ENCODE peak calls at places on chromosomes 2 and 18, in eight cellular contexts. U is SK-N-SH; N is right cardiac atrium; J is mammary epithelial cell; H is tibial artery; G is lung; F is naive thymus-derived CD4-positive, alpha-beta T cell; K is A549. P is an unnamed sample.

GRCh38 chr18:41389936-41390667 is 564.9 kb upstream of the PIK3C3 start:
- DNase-seq in J (no peak), H (no peak), G (no peak), F (no peak), N (no peak), K (no peak), U (no peak), P (no peak)

GRCh38 chr2:224776795-224777562 is 60.8 kb upstream of the CCDC195 start:
- DNase-seq in F (no peak), J (no peak), K (no peak), H (no peak), N (no peak), U (no peak), G (no peak), P (no peak)

GRCh38 chr2:180146541-180146940 is 139.4 kb upstream of the CWC22 start:
- DNase-seq in K (no peak), N (no peak), H (no peak), U (no peak), G (no peak), J (no peak), F (no peak), P (no peak)

GRCh38 chr2:191869178-191869577 is 22.3 kb upstream of the CAVIN2 start:
- DNase-seq in F (no peak), G (no peak), K (no peak), J (no peak), U (no peak), N (peak), H (no peak), P (no peak)

GRCh38 chr18:12336251-12336650 is 28.2 kb downstream of the TUBB6 start:
- DNase-seq in F (no peak), J (peak), U (no peak), K (no peak), N (no peak), H (no peak), G (no peak), P (no peak)

GRCh38 chr2:165699931-165700330 is 94.1 kb downstream of the GALNT3 start:
- DNase-seq in F (no peak), J (no peak), G (no peak), H (no peak), U (no peak), N (no peak), K (no peak), P (no peak)

GRCh38 chr2:111883661-111884591 is at the start of gene ANAPC1:
- DNase-seq in J (peak), H (peak), G (peak), K (peak), U (peak), F (peak), N (peak), P (peak)

GRCh38 chr2:63790913-63791312 is 50.8 kb upstream of the UGP2 start:
- DNase-seq in U (no peak), G (no peak), J (peak), K (peak), F (no peak), N (no peak), H (no peak), P (peak)

GRCh38 chr2:20422679-20423271 is 24.1 kb upstream of the RHOB start:
- DNase-seq in J (peak), K (no peak), G (no peak), H (no peak), F (no peak), U (peak), N (no peak), P (no peak)

GRCh38 chr2:70041666-70042065 is 45.6 kb upstream of the PCBP1 start:
- DNase-seq in J (no peak), U (no peak), G (no peak), F (no peak), N (no peak), H (no peak), K (no peak), P (no peak)

GRCh38 chr2:236772220-236772837 is 202.7 kb downstream of the ACKR3 start:
- DNase-seq in F (no peak), H (no peak), G (no peak), U (no peak), K (no peak), J (no peak), N (no peak), P (no peak)

GRCh38 chr2:33518929-33519328 is 42.5 kb downstream of the RASGRP3 start:
- DNase-seq in H (no peak), F (no peak), U (no peak), J (peak), K (no peak), N (no peak), G (no peak), P (peak)

GRCh38 chr2:230668184-230668938 is 44.3 kb upstream of the CAB39 start:
- DNase-seq in N (peak), J (peak), G (peak), K (no peak), F (no peak), H (peak), U (no peak), P (no peak)

GRCh38 chr2:44952143-44952805 is 10.8 kb downstream of the SIX3 start:
- DNase-seq in N (peak), H (no peak), J (peak), K (peak), G (no peak), U (peak), F (no peak), P (no peak)

GRCh38 chr2:217740178-217740577 is 262.6 kb downstream of the TNS1 start:
- DNase-seq in J (no peak), N (no peak), G (no peak), U (no peak), H (no peak), F (no peak), K (no peak), P (no peak)

GRCh38 chr2:141724426-141724825 is 406.4 kb downstream of the LRP1B start:
- DNase-seq in U (no peak), N (no peak), J (no peak), G (no peak), F (no peak), K (no peak), H (no peak), P (no peak)

GRCh38 chr2:96138146-96139145 is at the start of gene ASTL:
- DNase-seq in G (peak), J (peak), K (peak), H (no peak), U (peak), N (peak), F (peak), P (no peak)

GRCh38 chr2:107094450-107094986 is 208.6 kb upstream of the ST6GAL2 start:
- DNase-seq in J (no peak), U (no peak), H (no peak), N (no peak), K (no peak), F (no peak), G (no peak), P (no peak)

GRCh38 chr18:74902170-74902465 is 304.4 kb downstream of the ZNF407 start:
- DNase-seq in G (no peak), K (no peak), J (no peak), U (no peak), N (no peak), H (no peak), F (no peak), P (no peak)

GRCh38 chr2:40363631-40364030 is 88.3 kb downstream of the SLC8A1 start:
- DNase-seq in G (no peak), H (no peak), K (no peak), F (no peak), N (no peak), J (no peak), U (no peak), P (no peak)

GRCh38 chr2:160970052-160970846 is 190.0 kb upstream of the TANK start:
- DNase-seq in U (peak), G (no peak), H (peak), F (no peak), J (peak), N (no peak), K (peak), P (peak)

GRCh38 chr2:233935426-233935825 is 18.3 kb downstream of the TRPM8 start:
- DNase-seq in G (no peak), N (no peak), J (no peak), K (no peak), H (no peak), U (no peak), F (no peak), P (no peak)

GRCh38 chr18:34345738-34346137 is 121.0 kb upstream of the NOL4 start:
- DNase-seq in N (no peak), G (no peak), J (no peak), K (no peak), H (no peak), F (no peak), U (no peak), P (no peak)

GRCh38 chr2:212777020-212777491 is 238.5 kb upstream of the ERBB4 start:
- DNase-seq in U (peak), G (no peak), F (no peak), H (no peak), K (peak), J (peak), N (no peak), P (no peak)

GRCh38 chr2:232276739-232277313 is 101.7 kb upstream of the ALPP start:
- DNase-seq in U (no peak), H (no peak), F (no peak), G (no peak), N (no peak), J (no peak), K (no peak), P (no peak)

GRCh38 chr18:25261768-25262167 is 90.2 kb downstream of the ZNF521 start:
- DNase-seq in F (no peak), K (no peak), G (no peak), N (no peak), U (no peak), H (no peak), J (no peak), P (no peak)

GRCh38 chr18:55625875-55626274 is 37.9 kb upstream of the TCF4 start:
- DNase-seq in N (no peak), F (no peak), H (no peak), K (no peak), G (no peak), U (no peak), J (no peak), P (no peak)

GRCh38 chr18:79510046-79510685 is 114.4 kb downstream of the NFATC1 start:
- DNase-seq in K (no peak), H (peak), G (no peak), U (no peak), J (no peak), N (peak), F (peak), P (no peak)

GRCh38 chr18:28411806-28412205 is 234.9 kb upstream of the CDH2 start:
- DNase-seq in F (no peak), H (no peak), K (no peak), G (no peak), N (peak), J (no peak), U (no peak), P (no peak)

GRCh38 chr2:131076707-131077106 is 16.6 kb downstream of the FAM168B start:
- DNase-seq in U (no peak), K (no peak), F (no peak), J (no peak), N (no peak), H (no peak), G (no peak), P (no peak)

GRCh38 chr2:148234143-148234542 is 213.3 kb downstream of the MBD5 start:
- DNase-seq in J (no peak), F (no peak), K (no peak), G (no peak), U (no peak), N (no peak), H (no peak), P (no peak)

GRCh38 chr2:105746177-105747080 is 1.7 kb downstream of the NCK2 start:
- DNase-seq in J (peak), H (peak), G (peak), F (peak), N (peak), K (no peak), U (peak), P (no peak)

GRCh38 chr18:61605376-61606067 is 272.3 kb downstream of the CDH20 start:
- DNase-seq in H (no peak), U (no peak), N (no peak), K (no peak), G (no peak), F (no peak), J (no peak), P (no peak)
- H3K4me3 ChIP-seq in H (no peak), U (peak), N (peak), K (peak), G (no peak), F (no peak), J (peak), P (peak)

GRCh38 chr2:43515807-43516497 is 79.9 kb downstream of the THADA start:
- DNase-seq in N (no peak), J (no peak), F (no peak), H (no peak), G (no peak), U (no peak), K (no peak), P (no peak)

GRCh38 chr2:43515248-43515647 is 80.6 kb downstream of the THADA start:
- DNase-seq in K (no peak), G (no peak), H (no peak), F (no peak), J (no peak), U (no peak), N (no peak), P (no peak)

GRCh38 chr2:43511199-43511598 is 84.6 kb downstream of the THADA start:
- DNase-seq in K (no peak), J (no peak), U (no peak), H (no peak), G (no peak), F (no peak), N (no peak), P (no peak)

GRCh38 chr2:43513216-43513615 is 82.6 kb downstream of the THADA start:
- DNase-seq in H (no peak), J (no peak), K (no peak), F (no peak), U (no peak), N (no peak), G (no peak), P (no peak)

GRCh38 chr2:43513796-43514195 is 82.0 kb downstream of the THADA start:
- DNase-seq in H (no peak), N (no peak), J (no peak), F (no peak), G (no peak), U (no peak), K (no peak), P (no peak)
- H3K27ac ChIP-seq in H (peak), N (no peak), J (no peak), F (no peak), G (no peak), U (no peak), K (no peak), P (no peak)

GRCh38 chr2:199901942-199902341 is 9.2 kb upstream of the C2orf69 start:
- DNase-seq in F (no peak), U (no peak), H (no peak), J (no peak), K (no peak), G (no peak), N (no peak), P (no peak)
- H3K4me3 ChIP-seq in F (no peak), U (no peak), H (no peak), J (no peak), K (no peak), G (no peak), N (no peak), P (no peak)

GRCh38 chr2:238396663-238397062 is 30.1 kb upstream of the ASB1 start:
- DNase-seq in H (no peak), J (no peak), F (no peak), U (no peak), K (no peak), G (no peak), N (no peak), P (no peak)

GRCh38 chr2:238388794-238389193 is 37.9 kb upstream of the ASB1 start:
- DNase-seq in K (no peak), F (no peak), N (no peak), U (no peak), J (no peak), H (no peak), G (no peak), P (no peak)

GRCh38 chr2:238387376-238387775 is 39.4 kb upstream of the ASB1 start:
- DNase-seq in N (no peak), H (no peak), G (no peak), J (no peak), K (no peak), F (no peak), U (no peak), P (no peak)

GRCh38 chr2:238389985-238390682 is 36.6 kb upstream of the ASB1 start:
- DNase-seq in K (no peak), H (no peak), N (no peak), U (no peak), G (peak), F (no peak), J (peak), P (no peak)

GRCh38 chr2:238391042-238391441 is 35.7 kb upstream of the ASB1 start:
- DNase-seq in H (no peak), K (no peak), F (no peak), U (no peak), N (no peak), G (no peak), J (no peak), P (no peak)
- H3K27ac ChIP-seq in H (no peak), K (no peak), F (no peak), U (no peak), N (peak), G (no peak), J (no peak), P (no peak)

P was measured in AG04450.